ENCODE peak calls at places on chromosomes 4 and X, in five cellular contexts. M, Y, V, Q and I are unnamed samples.
A peak's percentile ranks its signal among the peaks of the same experiment; 100 is the strongest.

GRCh38 chrX:151789179-151789800 is 54.7 kb downstream of the CNGA2 start:
- DNase-seq in M (no peak), Y (no peak), V (peak; percentile 45), Q (peak; percentile 78), I (peak; percentile 67)

GRCh38 chrX:2691543-2692220 is 587 bp downstream of the CD99 start:
- DNase-seq in M (peak; percentile 61), Y (peak; percentile 49), V (peak; percentile 31), Q (peak; percentile 46), I (peak; percentile 78)

GRCh38 chr4:5976431-5976830 is 41.8 kb downstream of the C4orf50 start:
- DNase-seq in M (no peak), Y (no peak), V (no peak), Q (no peak), I (no peak)

GRCh38 chr4:72553540-72553939 is 15.5 kb downstream of the ADAMTS3 start:
- DNase-seq in M (no peak), Y (no peak), V (no peak), Q (peak; percentile 19), I (no peak)

GRCh38 chr4:77711469-77711868 is 105.8 kb downstream of the CXCL13 start:
- DNase-seq in M (no peak), Y (no peak), V (no peak), Q (no peak), I (no peak)

GRCh38 chr4:14695411-14695810 is 306.9 kb upstream of the CPEB2 start:
- DNase-seq in M (no peak), Y (no peak), V (no peak), Q (no peak), I (no peak)

GRCh38 chr4:92445127-92445526 is 141.4 kb downstream of the GRID2 start:
- DNase-seq in M (no peak), Y (no peak), V (no peak), Q (no peak), I (no peak)

GRCh38 chr4:184757810-184758209 is 23.9 kb upstream of the CENPU start:
- DNase-seq in M (no peak), Y (no peak), V (no peak), Q (peak; percentile 73), I (no peak)

GRCh38 chrX:107716045-107716684 is 59.4 kb downstream of the TSC22D3 start:
- DNase-seq in M (peak; percentile 35), Y (peak; percentile 82), V (peak; percentile 21), Q (peak; percentile 37), I (no peak)

GRCh38 chr4:48015216-48015615 is 1.3 kb downstream of the CNGA1 start:
- DNase-seq in M (no peak), Y (no peak), V (no peak), Q (no peak), I (no peak)

GRCh38 chrX:77455437-77455836 is 8.2 kb downstream of the FGF16 start:
- DNase-seq in M (no peak), Y (no peak), V (no peak), Q (no peak), I (no peak)

GRCh38 chrX:30904632-30905031 is 15.6 kb upstream of the TAB3 start:
- DNase-seq in M (no peak), Y (no peak), V (no peak), Q (no peak), I (no peak)

GRCh38 chr4:19146038-19146437 is 1105.7 kb upstream of the SLIT2 start:
- DNase-seq in M (no peak), Y (no peak), V (no peak), Q (no peak), I (no peak)

GRCh38 chrX:20066968-20067708 is 49.6 kb downstream of the MAP7D2 start:
- DNase-seq in M (no peak), Y (peak; percentile 26), V (peak; percentile 70), Q (peak; percentile 52), I (peak; percentile 63)

GRCh38 chr4:1601852-1602525 is 82.1 kb downstream of the FAM53A start:
- DNase-seq in M (peak; percentile 7), Y (no peak), V (no peak), Q (no peak), I (no peak)

GRCh38 chrX:63283331-63283730 is 67.8 kb downstream of the SPIN4 start:
- DNase-seq in M (no peak), Y (no peak), V (no peak), Q (no peak), I (no peak)

GRCh38 chrX:93454509-93454908 is 218.9 kb downstream of the NAP1L3 start:
- DNase-seq in M (no peak), Y (no peak), V (no peak), Q (no peak), I (no peak)

GRCh38 chr4:29805245-29805644 is 914.9 kb upstream of the PCDH7 start:
- DNase-seq in M (no peak), Y (peak; percentile 57), V (peak; percentile 2), Q (no peak), I (no peak)

GRCh38 chr4:114052227-114052626 is 72.8 kb upstream of the ARSJ start:
- DNase-seq in M (no peak), Y (no peak), V (no peak), Q (no peak), I (no peak)

GRCh38 chr4:114056599-114056998 is 77.2 kb upstream of the ARSJ start:
- DNase-seq in M (no peak), Y (no peak), V (no peak), Q (peak; percentile 13), I (no peak)

DNA sequence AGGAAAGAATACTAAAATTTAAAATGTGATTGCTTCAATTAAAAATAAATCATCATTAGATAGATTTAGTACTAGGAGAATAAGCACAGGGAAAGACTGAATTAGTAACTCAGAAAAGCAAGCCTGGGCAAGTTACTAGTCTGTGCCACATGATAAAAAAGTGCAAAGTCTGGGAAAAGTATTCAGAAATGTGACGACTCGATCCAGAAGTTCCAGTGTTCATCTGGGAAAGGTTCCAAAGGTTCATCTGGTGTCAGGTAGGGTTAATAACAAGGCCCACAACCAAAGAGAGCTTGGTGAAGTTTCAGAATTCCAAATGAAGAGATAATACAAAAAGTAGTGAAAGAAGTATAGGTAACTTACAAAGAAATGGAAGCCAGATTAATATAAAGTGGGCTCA is 78.3 kb upstream of the ARSJ start:
- DNase-seq in M (no peak), Y (no peak), V (no peak), Q (no peak), I (no peak)
- TF ChIP-seq CTCF in M (no peak), Y (no peak), V (no peak), Q (no peak), I (no peak)

GRCh38 chr4:159229164-159229563 is 126.3 kb downstream of the RAPGEF2 start:
- DNase-seq in M (no peak), Y (peak; percentile 84), V (peak; percentile 94), Q (peak; percentile 85), I (peak; percentile 42)

GRCh38 chr4:159232465-159233106 is 129.7 kb downstream of the RAPGEF2 start:
- DNase-seq in M (no peak), Y (no peak), V (no peak), Q (no peak), I (no peak)

GRCh38 chr4:159224412-159224811 is 121.5 kb downstream of the RAPGEF2 start:
- DNase-seq in M (no peak), Y (no peak), V (no peak), Q (no peak), I (no peak)

GRCh38 chr4:159227984-159228383 is 125.1 kb downstream of the RAPGEF2 start:
- DNase-seq in M (peak; percentile 41), Y (peak; percentile 63), V (peak; percentile 92), Q (peak; percentile 92), I (peak; percentile 66)

DNA sequence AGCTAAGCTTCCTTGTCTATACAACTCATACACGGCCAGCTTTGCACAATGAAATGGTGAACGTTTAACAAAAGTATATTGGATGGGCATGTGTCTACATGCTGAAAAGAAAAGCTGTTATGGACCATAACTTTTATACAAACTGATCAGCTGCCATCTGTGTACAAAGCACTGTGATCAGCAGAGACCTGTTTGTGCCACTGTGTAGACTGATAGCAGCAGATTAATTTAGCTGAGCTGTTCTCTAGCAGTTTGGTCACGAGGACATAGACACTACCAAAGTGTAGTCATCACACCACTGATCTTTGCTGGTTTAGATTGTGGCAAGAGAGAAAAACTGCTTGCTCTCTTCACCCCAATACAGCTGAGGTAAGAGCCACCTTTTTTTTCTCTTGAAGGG is 124.5 kb downstream of the RAPGEF2 start:
- DNase-seq in M (no peak), Y (no peak), V (peak; percentile 39), Q (no peak), I (no peak)
- H3K4me3 ChIP-seq in M (no peak overlapping the region), Y (no peak overlapping the region), V (no peak overlapping the region), Q (no peak overlapping the region), I (no peak overlapping the region)

DNA sequence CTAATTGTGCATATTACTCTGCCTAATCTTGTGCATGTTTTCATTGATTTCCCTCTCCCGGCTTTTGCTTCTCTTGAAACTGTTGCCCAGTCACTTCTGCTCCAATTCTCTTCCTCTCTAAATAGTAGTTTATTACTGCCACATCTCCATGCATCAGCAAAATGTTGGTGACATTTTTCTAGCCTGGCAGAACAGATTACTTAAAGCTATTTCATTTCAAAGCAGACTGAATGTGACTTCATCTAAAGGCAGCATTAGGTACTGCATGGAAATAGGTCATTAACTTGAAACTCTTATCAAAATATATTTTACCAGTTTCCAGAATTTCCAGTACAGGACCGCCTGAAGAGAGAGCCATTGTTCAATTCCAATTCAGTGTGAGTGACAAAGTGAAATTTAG is 52.4 kb downstream of the HPGDS start:
- DNase-seq in M (no peak), Y (no peak), V (no peak), Q (no peak), I (no peak)
- TF ChIP-seq CTCF in M (peak; percentile 3), Y (no peak), V (no peak), Q (peak; percentile 7), I (no peak)

GRCh38 chrX:133413218-133413925 is 1.9 kb downstream of the GPC4 start:
- DNase-seq in M (no peak), Y (peak; percentile 45), V (no peak), Q (no peak), I (peak; percentile 3)
- H3K4me3 ChIP-seq in M (no peak overlapping the region), Y (peak overlapping the region; percentile 74), V (peak overlapping the region; percentile 96), Q (no peak overlapping the region), I (peak overlapping the region; percentile 51)

GRCh38 chrX:13733506-13733905 is 914 bp downstream of the TRAPPC2 start:
- DNase-seq in M (no peak), Y (no peak), V (peak; percentile 23), Q (no peak), I (peak; percentile 19)

GRCh38 chrX:13732246-13733067 is 2.0 kb downstream of the TRAPPC2 start:
- DNase-seq in M (no peak), Y (no peak), V (no peak), Q (peak; percentile 9), I (no peak)

DNA sequence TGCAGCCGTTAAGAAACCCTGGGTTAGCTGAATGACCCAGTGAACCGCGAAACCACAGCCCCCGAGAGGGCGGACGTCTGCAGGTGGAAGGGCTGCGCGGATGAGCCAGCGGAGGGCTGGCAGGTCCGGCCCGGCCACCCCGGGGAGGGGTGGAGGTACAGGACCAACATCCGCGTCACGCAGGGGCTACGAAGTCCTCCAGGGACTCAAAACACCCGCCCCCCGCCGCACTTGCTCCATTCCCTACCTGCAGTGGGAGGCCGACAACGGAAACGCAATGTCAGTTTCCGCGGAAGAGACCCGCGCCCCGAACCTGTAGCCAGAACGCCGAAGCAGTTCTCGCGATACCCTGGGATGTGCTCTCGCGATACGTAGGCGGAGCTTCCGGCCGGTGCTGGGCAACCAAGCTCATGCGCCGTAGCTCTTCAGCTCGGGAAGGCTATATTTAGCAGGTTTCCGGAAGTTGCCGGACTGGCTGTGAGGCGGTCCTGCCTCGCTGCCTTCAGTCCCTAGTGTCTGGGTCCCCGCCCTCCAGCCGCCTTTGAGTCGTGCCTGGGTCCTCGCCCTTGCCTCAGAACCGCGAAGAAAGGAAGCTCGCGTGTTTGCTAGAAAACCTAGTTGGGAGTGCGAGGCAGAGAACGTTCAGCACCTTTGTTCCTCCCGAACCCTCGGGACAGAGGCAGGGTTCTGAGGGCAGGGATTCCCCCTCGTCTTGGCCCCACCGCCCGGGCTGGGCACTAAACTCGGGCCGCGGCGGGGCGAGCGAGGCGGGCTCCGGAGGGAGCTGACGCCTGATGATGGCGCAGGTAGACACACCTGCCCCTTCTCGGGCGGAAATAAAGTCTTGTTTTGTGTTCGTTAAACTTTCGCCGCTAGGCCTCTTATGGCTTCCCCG is at the start of the genes OFD1 and TRAPPC2:
- DNase-seq in M (peak; percentile 91), Y (peak; percentile 94), V (peak; percentile 97), Q (peak; percentile 96), I (peak; percentile 95)
- TF ChIP-seq CTCF in M (no peak), Y (no peak), V (no peak), Q (no peak), I (no peak)